ENCODE peak calls at places on chromosomes 11 and 22, in nine cellular contexts. U, W, K, J, F, V, L, A and M are unnamed samples.

GRCh38 chr11:129930306-129930705 is 34.9 kb upstream of the NFRKB start:
- DNase-seq in U (no peak), F (no peak), V (no peak), W (no peak), K (no peak), A (no peak), L (no peak), J (no peak), M (no peak)

GRCh38 chr11:62682518-62682917 is 3.6 kb upstream of the UBXN1 start:
- DNase-seq in F (no peak), J (no peak), W (no peak), V (no peak), A (no peak), U (no peak), K (no peak), L (no peak), M (no peak)

GRCh38 chr22:48870436-48870835 is 957.2 kb downstream of the BRD1 start:
- DNase-seq in L (no peak), J (no peak), A (no peak), F (no peak), K (no peak), W (no peak), U (no peak), V (no peak), M (no peak)

GRCh38 chr11:560305-561147 is at the start of the genes LMNTD2 and RASSF7:
- DNase-seq in A (peak), K (peak), L (peak), W (peak), U (peak), V (peak), J (peak), F (peak), M (no peak)

GRCh38 chr11:95788921-95789505 is 569 bp downstream of the FAM76B start:
- DNase-seq in J (no peak), F (peak), A (peak), L (no peak), U (peak), W (peak), K (peak), V (peak), M (no peak)

GRCh38 chr11:72613450-72613849 is 60.8 kb downstream of the PDE2A start:
- DNase-seq in J (no peak), F (no peak), K (no peak), L (no peak), W (peak), U (no peak), V (no peak), A (no peak), M (no peak)

GRCh38 chr11:57619331-57619730 is 21.8 kb downstream of the SERPING1 start:
- DNase-seq in F (no peak), V (no peak), U (no peak), K (no peak), J (no peak), L (no peak), W (no peak), A (no peak), M (no peak)

GRCh38 chr11:48116843-48117242 is 99.8 kb upstream of the OR4B1 start:
- DNase-seq in L (no peak), U (no peak), F (peak), A (no peak), K (no peak), W (no peak), J (no peak), V (peak), M (no peak)

GRCh38 chr11:35038211-35038930 is 100.6 kb upstream of the CD44 start:
- DNase-seq in L (no peak), W (no peak), V (no peak), U (no peak), J (no peak), K (no peak), F (no peak), A (no peak), M (no peak)

GRCh38 chr11:63012450-63013238 is 3.0 kb downstream of the SLC22A8 start:
- DNase-seq in V (no peak), L (no peak), K (no peak), U (no peak), F (no peak), J (peak), W (no peak), A (no peak), M (no peak)

GRCh38 chr11:11308249-11308648 is 44.8 kb downstream of the CSNK2A3 start:
- DNase-seq in V (no peak), W (no peak), J (no peak), A (no peak), K (no peak), L (no peak), F (no peak), U (no peak), M (no peak)

GRCh38 chr11:30741039-30741550 is 154.9 kb upstream of the MPPED2 start:
- DNase-seq in L (no peak), U (no peak), W (peak), A (no peak), J (no peak), F (peak), K (no peak), V (no peak), M (no peak)

GRCh38 chr22:30783021-30783420 is 88.3 kb downstream of the OSBP2 start:
- DNase-seq in A (no peak), J (no peak), U (no peak), L (no peak), K (no peak), F (no peak), V (no peak), W (no peak), M (no peak)

GRCh38 chr11:9825315-9825714 is 161.4 kb downstream of the SWAP70 start:
- DNase-seq in J (no peak), K (no peak), U (no peak), F (peak), A (no peak), V (no peak), L (no peak), W (no peak), M (no peak)

GRCh38 chr11:93464938-93465337 is 78.3 kb downstream of the SMCO4 start:
- DNase-seq in U (no peak), W (no peak), J (no peak), F (no peak), A (no peak), L (no peak), K (no peak), V (no peak), M (no peak)

GRCh38 chr22:44108806-44109385 is 71.8 kb upstream of the PARVG start:
- DNase-seq in U (no peak), L (no peak), F (no peak), J (no peak), W (no peak), V (no peak), K (no peak), A (no peak), M (no peak)

GRCh38 chr22:24303007-24303406 is 32.4 kb downstream of the SPECC1L start:
- DNase-seq in K (no peak), J (no peak), F (no peak), U (no peak), A (no peak), L (no peak), V (no peak), W (no peak), M (no peak)

GRCh38 chr22:24060375-24060788 is 49.3 kb downstream of the CABIN1 start:
- DNase-seq in J (peak), L (no peak), U (peak), V (no peak), A (no peak), W (no peak), F (peak), K (no peak), M (no peak)

GRCh38 chr11:70536051-70536877 is 137.9 kb downstream of the CTTN start:
- DNase-seq in V (no peak), F (no peak), L (no peak), U (no peak), K (no peak), J (no peak), A (no peak), W (no peak), M (no peak)

GRCh38 chr22:17303840-17304779 is 65.2 kb upstream of the CECR2 start:
- DNase-seq in L (no peak), U (no peak), W (no peak), J (peak), K (peak), V (no peak), F (no peak), A (no peak), M (no peak)

GRCh38 chr11:74474316-74474715 is 7.0 kb upstream of the KCNE3 start:
- DNase-seq in L (no peak), J (no peak), V (no peak), K (no peak), U (no peak), A (no peak), F (peak), W (no peak), M (no peak)

GRCh38 chr11:119671561-119672015 is 57.4 kb downstream of the NECTIN1 start:
- DNase-seq in W (peak), J (no peak), A (peak), U (no peak), F (peak), L (no peak), V (no peak), K (no peak), M (no peak)

GRCh38 chr11:80686889-80687288 is 1246.1 kb upstream of the TENM4 start:
- DNase-seq in K (no peak), J (no peak), W (no peak), F (no peak), L (no peak), A (no peak), U (no peak), V (no peak), M (no peak)

GRCh38 chr11:13011366-13012036 is 2.4 kb downstream of the RASSF10 start:
- DNase-seq in W (no peak), U (no peak), F (no peak), A (no peak), J (no peak), L (no peak), K (no peak), V (no peak), M (no peak)

GRCh38 chr11:63682045-63682915 is 980 bp downstream of the RTN3 start:
- DNase-seq in F (peak), K (no peak), A (peak), U (no peak), V (no peak), W (peak), J (no peak), L (no peak), M (no peak)

GRCh38 chr11:9874466-9874865 is 210.6 kb downstream of the SWAP70 start:
- DNase-seq in V (no peak), J (no peak), U (no peak), W (no peak), F (no peak), K (no peak), L (no peak), A (no peak), M (no peak)

GRCh38 chr22:44847380-44847779 is 95.0 kb downstream of the ARHGAP8 start:
- DNase-seq in L (no peak), J (no peak), A (peak), F (no peak), W (no peak), U (no peak), V (no peak), K (no peak), M (no peak)

GRCh38 chr11:21411597-21411996 is 742.2 kb downstream of the NELL1 start:
- DNase-seq in A (no peak), L (no peak), V (no peak), K (no peak), J (no peak), W (no peak), F (no peak), U (no peak), M (no peak)

GRCh38 chr11:92848578-92848977 is 120.9 kb upstream of the MTNR1B start:
- DNase-seq in A (no peak), F (no peak), K (no peak), J (no peak), W (no peak), V (no peak), L (no peak), U (no peak), M (no peak)

GRCh38 chr22:32836286-32836859 is 34.9 kb downstream of the TIMP3 start:
- DNase-seq in V (peak), A (no peak), K (no peak), W (no peak), F (peak), L (no peak), J (no peak), U (no peak), M (no peak)

GRCh38 chr11:48055292-48056132 is 75.2 kb downstream of the PTPRJ start:
- DNase-seq in V (no peak), U (no peak), K (no peak), A (no peak), J (peak), F (peak), W (no peak), L (no peak), M (no peak)

GRCh38 chr11:128622137-128622523 is 34.8 kb upstream of the ETS1 start:
- DNase-seq in J (no peak), F (no peak), W (no peak), K (no peak), U (no peak), A (no peak), V (no peak), L (no peak), M (no peak)

GRCh38 chr11:65468874-65469333 is 29.9 kb upstream of the MALAT1 start:
- DNase-seq in J (peak), K (peak), A (no peak), V (no peak), F (peak), U (no peak), W (no peak), L (peak), M (no peak)

GRCh38 chr11:132914600-132914999 is 617.7 kb downstream of the OPCML start:
- DNase-seq in V (no peak), K (no peak), U (no peak), A (no peak), L (no peak), F (no peak), W (no peak), J (no peak), M (no peak)

GRCh38 chr11:131932584-131933360 is 562.4 kb downstream of the NTM start:
- DNase-seq in L (no peak), A (peak), U (no peak), W (peak), J (no peak), V (no peak), K (no peak), F (no peak), M (no peak)

GRCh38 chr11:15158351-15159015 is 43.8 kb downstream of the INSC start:
- DNase-seq in F (peak), U (no peak), K (no peak), J (no peak), W (no peak), V (no peak), L (no peak), A (no peak), M (no peak)

GRCh38 chr22:26845016-26845728 is 187.8 kb downstream of the MIAT start:
- DNase-seq in U (no peak), A (no peak), V (no peak), K (no peak), J (no peak), F (peak), L (no peak), W (no peak), M (no peak)

GRCh38 chr11:13784441-13784840 is 116.0 kb downstream of the FAR1 start:
- DNase-seq in F (no peak), A (no peak), W (no peak), U (no peak), L (no peak), J (no peak), V (no peak), K (no peak), M (no peak)

GRCh38 chr11:9760180-9760550 is 96.3 kb downstream of the SWAP70 start:
- DNase-seq in F (peak), V (no peak), W (no peak), J (peak), L (no peak), A (peak), U (peak), K (no peak), M (no peak)